ENCODE peak calls at places on chromosomes 3 and 15, in seven cellular contexts. K, E, A, G, S, L and O are unnamed samples.
A peak's percentile ranks its signal among the peaks of the same experiment; 100 is the strongest.

GRCh38 chr15:47374222-47374621 is 343.1 kb upstream of the SEMA6D start:
- DNase-seq in S (peak; percentile 42), L (no peak), E (peak; percentile 46), G (no peak), K (no peak), A (peak; percentile 13), O (peak; percentile 74)

GRCh38 chr3:23697416-23697815 is 108.3 kb upstream of the UBE2E1 start:
- DNase-seq in E (peak; percentile 55), K (no peak), A (no peak), L (no peak), G (no peak), S (no peak), O (no peak)

GRCh38 chr15:80693682-80694623 is 1.2 kb upstream of the ABHD17C start:
- DNase-seq in L (no peak), G (no peak), S (peak; percentile 39), E (no peak), A (peak; percentile 35), K (no peak), O (no peak)

GRCh38 chr3:186320862-186321568 is 41.0 kb downstream of the DGKG start:
- DNase-seq in A (peak; percentile 75), G (no peak), E (no peak), K (no peak), L (no peak), S (peak; percentile 13), O (no peak)

GRCh38 chr3:31918179-31919165 is 62.6 kb downstream of the OSBPL10 start:
- DNase-seq in L (no peak), S (no peak), G (no peak), K (no peak), A (peak; percentile 64), E (no peak), O (peak; percentile 70)

GRCh38 chr3:184360834-184361531 is 422 bp downstream of the CLCN2 start:
- DNase-seq in L (no peak), A (no peak), G (no peak), E (no peak), K (no peak), S (no peak), O (no peak)

GRCh38 chr3:27454914-27455313 is 29.3 kb downstream of the SLC4A7 start:
- DNase-seq in S (peak; percentile 6), E (no peak), A (peak; percentile 53), K (no peak), G (no peak), L (no peak), O (no peak)

GRCh38 chr15:63986751-63987341 is 59.4 kb downstream of the DAPK2 start:
- DNase-seq in E (no peak), S (no peak), K (no peak), L (no peak), A (no peak), G (no peak), O (no peak)

GRCh38 chr3:53222183-53222901 is 33.5 kb downstream of the TKT start:
- DNase-seq in A (no peak), K (no peak), L (no peak), E (no peak), S (no peak), G (no peak), O (no peak)

DNA sequence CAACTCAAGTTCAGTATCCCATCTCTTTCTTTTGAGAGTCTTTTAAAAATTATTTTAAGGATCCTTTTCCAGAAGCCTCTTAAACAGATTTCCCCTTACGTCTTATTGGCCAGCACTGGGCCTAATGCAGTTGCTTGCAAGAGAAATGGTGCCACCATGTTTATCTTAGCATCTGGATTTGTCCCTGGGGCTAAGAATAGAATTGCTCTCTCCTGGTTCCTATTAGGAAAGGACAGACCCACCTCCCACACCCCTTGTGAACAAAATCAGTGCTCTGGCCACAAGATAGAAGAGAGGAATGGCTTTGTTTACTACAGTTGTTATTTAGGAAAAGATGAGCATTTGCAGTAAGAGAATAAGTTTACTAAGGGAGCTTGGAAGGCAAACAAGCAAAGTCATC is 128.2 kb upstream of the CGNL1 start:
- DNase-seq in A (no peak), K (no peak), G (no peak), L (no peak), E (no peak), S (no peak), O (no peak)
- H2AK5ac ChIP-seq in A (no peak overlapping the region), K (no peak overlapping the region), G (no peak overlapping the region), L (no peak overlapping the region), E (no peak overlapping the region), S (no peak overlapping the region), O (no peak overlapping the region)

GRCh38 chr3:121736112-121736511 is 13.4 kb downstream of the GOLGB1 start:
- DNase-seq in E (no peak), L (no peak), G (no peak), A (no peak), K (no peak), S (peak; percentile 39), O (no peak)
- H2AK5ac ChIP-seq in E (peak overlapping the region; percentile 89), L (no peak overlapping the region), G (no peak overlapping the region), A (no peak overlapping the region), K (no peak overlapping the region), S (no peak overlapping the region), O (no peak overlapping the region)

GRCh38 chr3:16308727-16309126 is 43.7 kb downstream of the OXNAD1 start:
- DNase-seq in E (no peak), S (no peak), L (no peak), G (no peak), A (no peak), K (no peak), O (no peak)
- H2AK5ac ChIP-seq in E (no peak overlapping the region), S (no peak overlapping the region), L (no peak overlapping the region), G (no peak overlapping the region), A (no peak overlapping the region), K (no peak overlapping the region), O (no peak overlapping the region)

GRCh38 chr3:175702956-175703355 is 843.8 kb downstream of the NAALADL2 start:
- DNase-seq in L (no peak), A (no peak), S (no peak), G (no peak), E (no peak), K (no peak), O (no peak)
- H2AK5ac ChIP-seq in L (no peak overlapping the region), A (no peak overlapping the region), S (no peak overlapping the region), G (no peak overlapping the region), E (no peak overlapping the region), K (no peak overlapping the region), O (no peak overlapping the region)

GRCh38 chr15:53833134-53833624 is 73.7 kb upstream of the WDR72 start:
- DNase-seq in K (peak; percentile 27), E (no peak), G (no peak), L (no peak), A (no peak), S (peak; percentile 1), O (peak; percentile 50)

GRCh38 chr15:53830707-53831386 is 71.4 kb upstream of the WDR72 start:
- DNase-seq in K (peak; percentile 12), S (no peak), E (no peak), G (no peak), A (no peak), L (no peak), O (peak; percentile 64)

GRCh38 chr15:53834214-53834613 is 74.8 kb upstream of the WDR72 start:
- DNase-seq in A (no peak), G (no peak), L (no peak), K (no peak), S (no peak), E (no peak), O (no peak)

GRCh38 chr15:53829471-53829870 is 70.0 kb upstream of the WDR72 start:
- DNase-seq in K (no peak), G (no peak), E (no peak), L (no peak), A (no peak), S (no peak), O (no peak)

GRCh38 chr15:53831907-53832793 is 72.7 kb upstream of the WDR72 start:
- DNase-seq in L (no peak), E (no peak), K (no peak), G (no peak), A (no peak), S (no peak), O (peak; percentile 67)
- H2AK5ac ChIP-seq in L (no peak overlapping the region), E (no peak overlapping the region), K (peak overlapping the region; percentile 48), G (no peak overlapping the region), A (peak overlapping the region; percentile 77), S (no peak overlapping the region), O (peak overlapping the region; percentile 25)